ENCODE peak calls at places on chromosomes 6 and 20, in nine cellular contexts. I is MM.1S; N is CD4-positive, alpha-beta T cell; P is cardiac muscle cell; A is colonic mucosa; S is ovary; W is left ventricle myocardium inferior; H is endothelial cell of umbilical vein; J is pancreas. R is an unnamed sample.

GRCh38 chr6:161917645-161918044 is 643.8 kb upstream of the AGPAT4 start:
- DNase-seq in P (no peak), H (no peak), S (no peak), I (no peak), W (no peak), A (no peak), J (no peak), N (no peak), R (no peak)

GRCh38 chr20:19928379-19929360 is 88.5 kb upstream of the NAA20 start:
- DNase-seq in H (no peak), S (no peak), N (no peak), I (no peak), A (peak; percentile 80), J (peak; percentile 65), W (no peak), P (no peak), R (no peak)

GRCh38 chr6:42047790-42048405 is 2.4 kb upstream of the TAF8 start:
- DNase-seq in N (no peak), H (no peak), I (no peak), W (no peak), J (no peak), S (peak; percentile 45), A (no peak), P (no peak), R (no peak)

GRCh38 chr6:71038966-71039365 is 82.1 kb upstream of the B3GAT2 start:
- DNase-seq in N (no peak), S (no peak), J (no peak), P (peak; percentile 32), H (no peak), W (no peak), A (no peak), I (no peak), R (no peak)

GRCh38 chr20:36119537-36119936 is 35.0 kb upstream of the EPB41L1 start:
- DNase-seq in A (no peak), J (no peak), I (no peak), W (no peak), N (no peak), P (no peak), H (no peak), S (no peak), R (no peak)

GRCh38 chr6:97697450-97697849 is 414.4 kb upstream of the MMS22L start:
- DNase-seq in S (no peak), W (no peak), N (no peak), I (no peak), P (peak; percentile 0), H (no peak), J (no peak), A (no peak), R (no peak)

GRCh38 chr6:153852034-153852433 is 187.0 kb upstream of the OPRM1 start:
- DNase-seq in H (no peak), W (no peak), P (no peak), J (no peak), N (no peak), I (no peak), A (no peak), S (no peak), R (no peak)

GRCh38 chr20:14707865-14708574 is 370.6 kb upstream of the FLRT3 start:
- DNase-seq in P (no peak), N (no peak), A (no peak), J (no peak), I (no peak), W (no peak), H (no peak), S (no peak), R (no peak)

DNA sequence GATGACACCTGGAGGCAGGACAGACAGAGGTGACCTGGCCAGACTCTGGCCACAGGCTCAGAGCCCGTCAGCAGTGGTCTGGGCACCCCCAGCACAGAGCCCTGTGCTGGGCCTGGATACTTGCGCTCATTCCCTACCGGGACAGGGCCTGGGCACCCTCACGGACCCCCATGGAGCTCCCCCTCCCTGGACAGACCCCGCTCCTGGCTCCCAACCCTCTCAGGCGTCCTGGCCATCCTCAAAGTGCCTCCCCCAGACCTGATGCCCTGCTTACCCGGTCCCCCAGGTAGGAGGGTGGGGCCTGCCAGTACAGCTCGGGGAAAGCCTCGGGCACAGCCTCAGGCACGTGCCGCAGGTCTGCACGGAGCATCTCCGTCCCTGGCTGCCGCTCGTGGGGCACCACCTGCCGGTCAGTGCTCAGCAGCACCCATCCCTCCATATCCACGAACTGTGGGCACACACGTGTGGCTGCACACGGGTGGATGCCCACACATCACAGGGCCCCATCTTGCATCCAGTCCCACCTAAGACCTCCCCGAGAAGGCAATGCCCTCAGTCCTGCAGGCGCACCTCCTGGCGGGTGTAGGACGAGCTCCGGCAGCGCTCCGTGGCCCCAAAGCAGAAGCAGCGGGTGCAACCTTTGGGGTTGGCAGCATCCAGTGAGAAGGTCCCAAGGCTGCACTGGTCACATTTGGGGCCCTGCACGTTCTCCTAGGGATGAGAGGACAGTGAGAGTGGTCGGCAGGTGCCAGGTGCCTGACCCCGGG is 24.3 kb downstream of the ADRM1 start:
- DNase-seq in W (no peak), P (no peak), I (no peak), H (no peak), J (no peak), N (no peak), S (no peak), A (no peak), R (no peak)
- TF ChIP-seq CTCF in W (no peak), P (no peak), I (no peak), H (no peak), J (no peak), N (no peak), S (no peak), A (no peak), R (no peak)

GRCh38 chr6:133768656-133769295 is 120.1 kb upstream of the TCF21 start:
- DNase-seq in H (peak; percentile 40), P (peak; percentile 84), W (no peak), J (no peak), A (no peak), N (no peak), I (no peak), S (peak; percentile 76), R (no peak)

GRCh38 chr6:133761706-133762105 is 127.2 kb upstream of the TCF21 start:
- DNase-seq in W (no peak), N (no peak), S (no peak), P (peak; percentile 18), J (no peak), I (no peak), A (no peak), H (no peak), R (no peak)

GRCh38 chr6:133764011-133764812 is 124.7 kb upstream of the TCF21 start:
- DNase-seq in H (no peak), W (no peak), S (no peak), N (no peak), J (no peak), I (no peak), P (peak; percentile 81), A (no peak), R (no peak)

GRCh38 chr6:133767571-133767970 is 121.3 kb upstream of the TCF21 start:
- DNase-seq in I (no peak), S (no peak), N (no peak), J (no peak), A (no peak), P (no peak), H (no peak), W (no peak), R (no peak)

GRCh38 chr6:133764813-133765208 is 124.1 kb upstream of the TCF21 start:
- DNase-seq in A (no peak), N (no peak), I (no peak), H (no peak), J (no peak), S (no peak), W (no peak), P (no peak), R (no peak)
- H3K27ac ChIP-seq in A (no peak overlapping the region), N (no peak overlapping the region), I (no peak overlapping the region), H (no peak overlapping the region), J (no peak overlapping the region), S (no peak overlapping the region), W (peak overlapping the region; percentile 82), P (no peak overlapping the region), R (no peak overlapping the region)

GRCh38 chr20:29301624-29302259 is 1955.7 kb upstream of the DEFB115 start:
- DNase-seq in I (no peak), P (no peak), H (no peak), W (no peak), J (no peak), A (no peak), S (no peak), N (no peak), R (no peak)

GRCh38 chr20:29300579-29301551 is 1956.6 kb upstream of the DEFB115 start:
- DNase-seq in I (no peak), A (no peak), W (no peak), P (no peak), N (no peak), S (no peak), H (no peak), J (no peak), R (no peak)

GRCh38 chr20:29299811-29300578 is 1957.5 kb upstream of the DEFB115 start:
- DNase-seq in N (no peak), W (no peak), H (no peak), A (no peak), J (no peak), P (no peak), S (no peak), I (no peak), R (no peak)

GRCh38 chr20:29298759-29299613 is 1958.5 kb upstream of the DEFB115 start:
- DNase-seq in N (no peak), S (no peak), J (no peak), W (no peak), A (no peak), I (no peak), H (no peak), P (peak; percentile 16), R (no peak)

DNA sequence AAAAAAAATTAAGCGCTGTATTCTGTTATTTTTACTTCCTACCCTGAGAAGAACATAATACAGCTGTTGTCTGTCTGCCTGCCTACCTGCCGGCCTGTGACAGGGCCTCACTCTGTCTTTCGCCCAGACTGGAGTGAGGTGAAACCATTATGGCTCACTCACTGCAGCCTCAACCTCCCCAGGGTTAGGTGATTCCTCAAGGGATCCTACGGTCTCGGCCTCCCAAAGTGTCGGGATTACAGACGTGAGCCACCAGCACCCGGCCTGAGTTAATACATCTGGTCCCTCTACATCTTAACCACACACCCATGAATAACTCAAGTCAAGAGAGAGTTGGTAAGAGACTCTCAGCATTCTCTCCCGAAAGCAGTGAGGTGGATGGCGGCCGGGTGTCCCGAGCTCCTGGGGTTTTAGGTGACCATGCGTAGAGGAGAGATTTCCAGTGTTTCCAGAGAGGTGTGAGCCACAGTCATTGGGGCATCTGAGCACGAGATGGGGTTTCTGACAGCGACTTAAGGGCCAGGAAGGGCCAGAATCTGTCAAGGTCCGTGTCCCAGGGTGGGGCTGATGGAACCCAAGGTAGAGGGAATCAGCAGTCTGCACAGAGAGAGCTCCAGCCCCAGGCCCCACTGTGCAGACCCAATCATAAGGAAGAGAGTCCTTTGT is 1954.4 kb upstream of the DEFB115 start:
- DNase-seq in I (no peak), A (no peak), H (no peak), W (no peak), S (no peak), J (no peak), N (no peak), P (no peak), R (no peak)
- H3K9me3 ChIP-seq in I (no peaks in the 10 kb centered on the region), A (no peaks in the 10 kb centered on the region), H (peaks cover 7% of the 10 kb centered on the region), W (peaks cover 61% of the 10 kb centered on the region), S (no peaks in the 10 kb centered on the region), J (no peaks in the 10 kb centered on the region), N (peaks cover 13% of the 10 kb centered on the region), P (no peaks in the 10 kb centered on the region), R (no peaks in the 10 kb centered on the region)

DNA sequence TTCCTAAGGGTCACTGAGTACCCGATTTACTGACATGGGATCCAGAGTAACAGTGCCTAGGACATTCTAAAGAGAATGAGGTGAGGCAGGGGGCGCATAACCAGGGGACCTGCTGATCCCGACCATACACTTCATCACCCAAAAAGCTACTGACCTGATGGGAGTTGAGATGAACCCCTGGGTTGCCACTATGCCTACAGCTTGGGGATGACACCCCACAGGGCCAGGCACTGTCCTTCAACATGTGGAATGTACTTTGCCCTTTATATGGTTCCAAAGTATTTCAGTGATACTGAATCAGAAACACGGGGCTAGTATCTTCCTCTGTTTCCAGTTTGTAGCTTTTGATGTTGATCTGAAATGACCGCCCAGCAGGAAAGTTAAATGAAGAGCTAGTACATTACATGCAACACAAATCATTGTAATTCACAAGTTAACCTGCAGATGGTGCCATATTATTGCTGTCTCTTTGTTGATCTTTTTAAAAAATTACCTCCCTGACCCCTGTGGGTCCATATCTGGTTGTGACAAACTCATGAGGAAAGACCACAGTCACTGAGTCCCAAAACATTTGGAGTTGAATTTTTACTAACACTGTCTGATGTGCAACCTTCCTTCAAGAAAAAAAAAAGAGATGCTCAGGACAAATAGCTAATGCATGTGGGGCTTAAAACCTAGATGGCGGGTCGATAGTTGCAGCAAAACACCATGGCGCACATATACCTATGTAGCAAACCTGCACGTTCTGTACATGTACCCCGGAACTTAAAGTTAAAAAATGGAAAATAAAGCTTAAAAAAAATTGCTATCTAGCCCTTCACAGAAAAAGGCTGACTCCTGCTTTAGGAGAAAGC is 42.7 kb upstream of the GCNT2 start:
- DNase-seq in S (no peak), W (no peak), H (peak; percentile 52), I (peak; percentile 41), A (no peak), J (no peak), P (peak; percentile 49), N (no peak), R (no peak)
- TF ChIP-seq CTCF in S (no peak), W (peak; percentile 69), H (peak; percentile 42), I (peak; percentile 67), A (peak; percentile 44), J (peak; percentile 33), P (peak; percentile 55), N (peak; percentile 69), R (peak; percentile 66)